ENCODE peak calls at places on chromosome 1, in four cellular contexts. Q, R, W and B are unnamed samples.

GRCh38 chr1:27883536-27884181 is 11.3 kb downstream of the THEMIS2 start:
- DNase-seq in W (no peak), R (no peak), Q (no peak), B (no peak)

GRCh38 chr1:31155216-31155806 is 84.4 kb downstream of the NKAIN1 start:
- DNase-seq in R (peak; percentile 78), W (peak; percentile 67), Q (no peak), B (peak; percentile 39)

GRCh38 chr1:41434748-41435449 is 49.6 kb downstream of the EDN2 start:
- DNase-seq in W (no peak), Q (no peak), R (no peak), B (no peak)

GRCh38 chr1:219123041-219123440 is 50.6 kb upstream of the LYPLAL1 start:
- DNase-seq in Q (no peak), W (no peak), R (no peak), B (no peak)

GRCh38 chr1:245084551-245084950 is 70.2 kb upstream of the KIF26B start:
- DNase-seq in R (no peak), Q (no peak), W (no peak), B (no peak)

GRCh38 chr1:53715478-53715877 is 23.5 kb downstream of the GLIS1 start:
- DNase-seq in R (no peak), Q (no peak), W (no peak), B (no peak)

GRCh38 chr1:217029311-217030157 is 306.3 kb upstream of the ESRRG start:
- DNase-seq in Q (no peak), R (no peak), W (peak; percentile 83), B (peak; percentile 24)

GRCh38 chr1:55081188-55081904 is 42.0 kb downstream of the PCSK9 start:
- DNase-seq in Q (no peak), W (no peak), R (no peak), B (no peak)

GRCh38 chr1:167836197-167836596 is 77.7 kb downstream of the ADCY10 start:
- DNase-seq in W (no peak), R (no peak), Q (no peak), B (no peak)

GRCh38 chr1:26771643-26772321 is 16.0 kb upstream of the PIGV start:
- DNase-seq in R (no peak), W (peak; percentile 32), Q (no peak), B (no peak)

GRCh38 chr1:2847086-2847850 is 45.8 kb upstream of the TTC34 start:
- DNase-seq in R (no peak), Q (no peak), W (no peak), B (no peak)

GRCh38 chr1:2850502-2850901 is 49.0 kb upstream of the TTC34 start:
- DNase-seq in W (no peak), Q (no peak), R (no peak), B (no peak)

GRCh38 chr1:2848006-2848670 is 46.6 kb upstream of the TTC34 start:
- DNase-seq in R (no peak), Q (no peak), W (no peak), B (no peak)

GRCh38 chr1:2840036-2840809 is 38.7 kb upstream of the TTC34 start:
- DNase-seq in R (no peak), Q (no peak), W (no peak), B (no peak)

DNA sequence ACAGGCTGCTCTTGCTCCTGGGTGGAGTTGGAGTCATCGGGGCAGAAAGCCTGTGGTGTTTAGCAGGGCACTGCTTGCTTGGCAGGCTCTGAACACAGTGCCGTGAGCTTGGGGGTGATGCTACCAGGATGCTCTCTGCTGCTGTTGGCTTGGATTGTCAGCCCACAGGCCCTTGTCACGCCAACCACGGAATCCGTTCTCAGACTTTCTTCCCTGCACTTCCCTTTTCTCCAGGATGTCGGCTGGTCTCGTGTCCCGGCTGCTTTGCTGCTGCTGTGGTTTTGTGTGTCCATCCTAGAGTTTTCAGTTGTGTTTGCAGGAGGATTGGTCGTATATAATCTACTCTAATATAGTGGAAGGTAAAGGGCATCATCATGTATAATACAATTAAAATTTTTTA is 44.4 kb upstream of the TTC34 start:
- DNase-seq in R (no peak), W (no peak), Q (no peak), B (no peak)
- H3K27ac ChIP-seq in R (no peak overlapping the region), W (no peak overlapping the region), Q (no peak overlapping the region), B (no peak overlapping the region)

GRCh38 chr1:56137829-56138505 is 441.4 kb downstream of the PLPP3 start:
- DNase-seq in W (no peak), R (no peak), Q (no peak), B (no peak)
- H3K27ac ChIP-seq in W (no peak overlapping the region), R (no peak overlapping the region), Q (no peak overlapping the region), B (no peak overlapping the region)

GRCh38 chr1:56911539-56911938 is 54.3 kb downstream of the C8B start:
- DNase-seq in W (no peak), R (no peak), Q (no peak), B (no peak)
- H3K27ac ChIP-seq in W (no peak overlapping the region), R (no peak overlapping the region), Q (no peak overlapping the region), B (no peak overlapping the region)

GRCh38 chr1:47232187-47232874 is at the start of gene TAL1:
- DNase-seq in Q (no peak), W (no peak), R (no peak), B (no peak)
- H3K27ac ChIP-seq in Q (peak within 1 kb of the TSS; percentile 76), W (peak within 1 kb of the TSS; percentile 19), R (peak within 1 kb of the TSS; percentile 6), B (peak within 1 kb of the TSS; percentile 74)

DNA sequence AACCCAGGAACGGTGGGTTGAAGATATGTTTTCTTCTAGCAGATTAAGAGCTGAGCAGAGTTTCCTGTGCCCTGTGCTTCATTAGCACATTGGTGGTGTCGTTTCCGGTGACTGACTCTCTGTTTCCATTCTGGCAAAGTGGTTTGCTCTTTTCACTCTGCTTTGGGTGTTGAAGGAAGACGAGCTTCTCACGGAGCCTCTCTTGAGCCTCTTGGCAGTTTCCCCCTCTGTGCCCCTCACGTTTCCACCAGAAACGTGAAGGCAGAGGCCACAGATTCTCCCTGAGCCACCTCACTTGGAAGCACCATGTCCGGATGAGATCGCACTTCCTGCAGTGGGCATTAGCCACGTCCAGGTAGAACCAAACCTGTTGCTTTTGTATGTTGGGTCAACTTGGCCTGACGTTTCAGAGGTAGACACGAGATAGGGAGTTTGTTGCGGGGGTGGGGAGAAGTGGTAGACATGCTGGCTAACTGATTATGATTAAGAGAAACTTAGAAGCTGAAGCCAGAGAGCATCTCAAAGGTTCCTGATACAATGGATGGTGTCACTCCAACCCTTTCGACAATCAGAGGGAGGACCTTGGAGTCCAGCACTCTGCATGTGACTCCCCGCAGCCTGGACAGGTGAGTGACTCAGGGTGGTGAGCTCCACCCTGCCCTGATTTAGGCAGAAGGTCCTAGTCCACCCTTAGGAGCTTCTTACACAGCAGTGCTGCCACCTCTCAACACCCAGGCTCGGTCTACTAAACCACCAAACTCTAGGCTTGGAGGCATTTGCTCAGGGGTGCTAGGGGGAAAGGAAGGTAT is at the start of gene LAX1:
- DNase-seq in W (no peak), R (no peak), Q (no peak), B (no peak)
- H3K27ac ChIP-seq in W (no peak within 1 kb of the TSS), R (no peak within 1 kb of the TSS), Q (no peak within 1 kb of the TSS), B (no peak within 1 kb of the TSS)

GRCh38 chr1:204080163-204080903 is 7.4 kb downstream of the SOX13 start:
- DNase-seq in W (peak; percentile 97), Q (no peak), R (peak; percentile 98), B (peak; percentile 16)
- H3K27ac ChIP-seq in W (peak overlapping the region; percentile 87), Q (peak overlapping the region; percentile 65), R (peak overlapping the region; percentile 95), B (peak overlapping the region; percentile 82)

DNA sequence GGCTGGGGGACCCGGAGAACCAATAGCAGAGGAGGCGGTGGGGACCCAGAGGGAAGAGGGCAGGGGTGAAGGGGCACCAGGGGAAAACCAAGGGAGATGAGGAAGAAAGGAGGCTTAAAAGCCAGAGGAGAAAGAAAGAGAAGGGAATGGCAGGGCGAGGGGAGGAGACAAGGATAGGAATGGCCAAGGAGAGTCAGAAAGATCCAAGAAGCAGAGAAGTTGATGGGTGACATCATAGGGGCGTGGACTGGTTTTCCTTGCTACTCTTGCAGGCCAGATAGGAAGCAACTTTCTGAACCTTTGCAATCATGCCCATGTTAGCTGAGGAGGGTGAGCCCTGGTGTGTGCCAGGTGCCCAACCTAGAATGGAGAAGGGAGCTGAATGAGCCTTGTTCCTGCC is 5.4 kb downstream of the NPR1 start:
- DNase-seq in W (no peak), R (no peak), Q (no peak), B (no peak)
- H3K27ac ChIP-seq in W (no peak overlapping the region), R (no peak overlapping the region), Q (no peak overlapping the region), B (no peak overlapping the region)

DNA sequence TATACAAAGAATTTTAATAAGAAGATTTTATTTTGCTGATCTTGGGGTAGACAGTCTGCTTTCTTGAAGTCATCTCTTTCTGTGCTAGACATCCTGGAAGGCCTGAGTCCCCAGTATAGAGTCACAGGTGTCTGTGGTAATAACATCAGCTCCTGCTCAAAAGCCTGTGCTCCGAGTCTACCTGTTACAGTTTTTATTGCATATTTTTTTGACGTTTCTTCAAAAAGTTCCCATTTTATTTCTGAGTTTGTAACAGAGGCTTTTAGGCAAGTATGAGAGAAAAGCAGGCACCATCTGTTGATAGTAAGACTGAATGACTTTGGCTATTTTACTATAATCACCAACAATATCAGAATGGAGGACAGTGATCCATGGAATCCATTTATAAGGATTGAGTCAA is 58.0 kb upstream of the WDR26 start:
- DNase-seq in W (no peak), R (no peak), Q (no peak), B (no peak)
- H3K27ac ChIP-seq in W (no peak overlapping the region), R (no peak overlapping the region), Q (no peak overlapping the region), B (no peak overlapping the region)

GRCh38 chr1:36762174-36762573 is 272.1 kb downstream of the GRIK3 start:
- DNase-seq in R (no peak), W (no peak), Q (no peak), B (no peak)

GRCh38 chr1:36761073-36761472 is 273.2 kb downstream of the GRIK3 start:
- DNase-seq in Q (no peak), R (peak; percentile 32), W (no peak), B (no peak)

GRCh38 chr1:36760081-36760480 is 274.2 kb downstream of the GRIK3 start:
- DNase-seq in R (peak; percentile 49), Q (no peak), W (no peak), B (no peak)

GRCh38 chr1:36755313-36756230 is 272.9 kb upstream of the CSF3R start:
- DNase-seq in Q (no peak), R (peak; percentile 19), W (no peak), B (no peak)

GRCh38 chr1:36759355-36759754 is 275.0 kb downstream of the GRIK3 start:
- DNase-seq in R (no peak), Q (no peak), W (no peak), B (no peak)
- H3K27ac ChIP-seq in R (no peak overlapping the region), Q (no peak overlapping the region), W (no peak overlapping the region), B (no peak overlapping the region)